ENCODE peak calls at places on chromosomes 4 and X, in eight cellular contexts. F is K562, U is fibroblast of mammary gland, M is astrocyte of the spinal cord, D is Caco-2, E is fibroblast of lung, Z is cardiac fibroblast, C is HCT116. Q is an unnamed sample.

GRCh38 chrX:2710041-2710471 is 19.0 kb downstream of the CD99 start:
- DNase-seq in F (no peak), U (peak; percentile 93), M (peak; percentile 88), D (no peak), E (peak; percentile 72), Z (peak; percentile 95), C (peak; percentile 51), Q (peak; percentile 92)

GRCh38 chr4:155618183-155618838 is 48.3 kb upstream of the GUCY1A1 start:
- DNase-seq in F (no peak), U (peak; percentile 23), M (no peak), D (no peak), E (no peak), Z (no peak), C (no peak), Q (no peak)

GRCh38 chr4:169270810-169271691 is at the start of gene SH3RF1:
- DNase-seq in F (peak; percentile 53), U (peak; percentile 72), M (peak; percentile 90), D (peak; percentile 89), E (peak; percentile 88), Z (peak; percentile 86), C (no peak), Q (peak; percentile 87)

GRCh38 chr4:74772106-74772505 is 22.2 kb downstream of the BTC start:
- DNase-seq in F (no peak), U (no peak), M (no peak), D (no peak), E (no peak), Z (peak; percentile 4), C (no peak), Q (no peak)

GRCh38 chrX:6644411-6644810 is 109.5 kb upstream of the VCX3A start:
- DNase-seq in F (peak; percentile 8), U (no peak), M (no peak), D (peak; percentile 3), E (no peak), Z (no peak), C (no peak), Q (no peak)

GRCh38 chr4:37471971-37472370 is 214.2 kb downstream of the RELL1 start:
- DNase-seq in F (no peak), U (no peak), M (no peak), D (peak; percentile 68), E (no peak), Z (no peak), C (no peak), Q (no peak)

GRCh38 chr4:153729901-153730300 is 29.9 kb downstream of the RNF175 start:
- DNase-seq in F (no peak), U (no peak), M (no peak), D (no peak), E (no peak), Z (no peak), C (no peak), Q (no peak)

GRCh38 chr4:3499710-3500109 is 32.5 kb downstream of the LRPAP1 start:
- DNase-seq in F (no peak), U (no peak), M (no peak), D (no peak), E (no peak), Z (no peak), C (no peak), Q (no peak)

GRCh38 chrX:129996120-129996519 is 13.7 kb downstream of the BCORL1 start:
- DNase-seq in F (peak; percentile 32), U (peak; percentile 80), M (peak; percentile 26), D (no peak), E (peak; percentile 54), Z (peak; percentile 81), C (no peak), Q (peak; percentile 51)

GRCh38 chr4:123168812-123169211 is 227.8 kb upstream of the SPRY1 start:
- DNase-seq in F (no peak), U (no peak), M (peak; percentile 12), D (no peak), E (peak; percentile 36), Z (no peak), C (no peak), Q (peak; percentile 6)

GRCh38 chrX:10781847-10782530 is 161.6 kb upstream of the MID1 start:
- DNase-seq in F (no peak), U (no peak), M (no peak), D (no peak), E (peak; percentile 7), Z (no peak), C (no peak), Q (no peak)

GRCh38 chr4:167775374-167775773 is 317.0 kb upstream of the ANXA10 start:
- DNase-seq in F (no peak), U (peak; percentile 77), M (no peak), D (no peak), E (peak; percentile 32), Z (peak; percentile 23), C (no peak), Q (no peak)

GRCh38 chr4:165378763-165379631 is at the start of gene CPE:
- DNase-seq in F (no peak), U (peak; percentile 63), M (peak; percentile 83), D (peak; percentile 87), E (peak; percentile 78), Z (peak; percentile 54), C (peak; percentile 57), Q (no peak)

GRCh38 chrX:155148724-155149537 is 67.3 kb upstream of the VBP1 start:
- DNase-seq in F (peak; percentile 31), U (peak; percentile 21), M (peak; percentile 8), D (peak; percentile 25), E (no peak), Z (peak; percentile 36), C (no peak), Q (peak; percentile 12)

GRCh38 chrX:73850124-73851013 is 287.4 kb downstream of the CHIC1 start:
- DNase-seq in F (peak; percentile 13), U (peak; percentile 42), M (peak; percentile 38), D (peak; percentile 8), E (peak; percentile 46), Z (peak; percentile 51), C (peak; percentile 7), Q (no peak)

GRCh38 chr4:663438-664428 is 10.3 kb downstream of the ATP5ME start:
- DNase-seq in F (no peak), U (no peak), M (no peak), D (no peak), E (no peak), Z (no peak), C (no peak), Q (no peak)

GRCh38 chr4:6549445-6549844 is 25.5 kb upstream of the MAN2B2 start:
- DNase-seq in F (no peak), U (no peak), M (no peak), D (no peak), E (no peak), Z (no peak), C (no peak), Q (no peak)

GRCh38 chr4:88745581-88746163 is 48.0 kb upstream of the NAP1L5 start:
- DNase-seq in F (no peak), U (no peak), M (no peak), D (no peak), E (no peak), Z (no peak), C (no peak), Q (no peak)

GRCh38 chr4:88744609-88745008 is 47.0 kb upstream of the NAP1L5 start:
- DNase-seq in F (no peak), U (no peak), M (no peak), D (no peak), E (no peak), Z (no peak), C (no peak), Q (no peak)

GRCh38 chr4:88745175-88745574 is 47.5 kb upstream of the NAP1L5 start:
- DNase-seq in F (no peak), U (no peak), M (no peak), D (no peak), E (no peak), Z (no peak), C (no peak), Q (no peak)

GRCh38 chr4:88747351-88747750 is 49.7 kb upstream of the NAP1L5 start:
- DNase-seq in F (no peak), U (no peak), M (no peak), D (no peak), E (no peak), Z (no peak), C (no peak), Q (no peak)

GRCh38 chr4:88746186-88746585 is 48.6 kb upstream of the NAP1L5 start:
- DNase-seq in F (no peak), U (no peak), M (no peak), D (no peak), E (no peak), Z (no peak), C (no peak), Q (no peak)
- TF ChIP-seq CTCF in F (no peak), U (no peak), M (no peak), D (no peak), E (no peak), Z (no peak), C (no peak), Q (no peak)

GRCh38 chrX:70979136-70979762 is 48.4 kb upstream of the SLC7A3 start:
- DNase-seq in F (no peak), U (peak; percentile 46), M (peak; percentile 40), D (peak; percentile 25), E (peak; percentile 55), Z (peak; percentile 52), C (no peak), Q (peak; percentile 28)
- TF ChIP-seq CTCF in F (peak; percentile 49), U (peak; percentile 46), M (peak; percentile 51), D (no peak), E (peak; percentile 64), Z (peak; percentile 41), C (peak; percentile 44), Q (peak; percentile 49)

GRCh38 chrX:71227370-71228062 is 4.5 kb downstream of the GJB1 start:
- DNase-seq in F (no peak), U (no peak), M (no peak), D (no peak), E (no peak), Z (no peak), C (no peak), Q (no peak)
- TF ChIP-seq CTCF in F (peak; percentile 25), U (no peak), M (peak; percentile 9), D (no peak), E (no peak), Z (no peak), C (no peak), Q (no peak)

GRCh38 chr4:41200486-41201017 is 13.8 kb downstream of the APBB2 start:
- DNase-seq in F (no peak), U (no peak), M (no peak), D (no peak), E (no peak), Z (peak; percentile 56), C (no peak), Q (no peak)
- TF ChIP-seq CTCF in F (no peak), U (no peak), M (no peak), D (no peak), E (no peak), Z (peak; percentile 37), C (no peak), Q (peak; percentile 34)